ENCODE peak calls at places on chromosomes 6 and 20, in four cellular contexts. H, R, Q and O are unnamed samples.

GRCh38 chr20:63126876-63127699 is 88.8 kb downstream of the YTHDF1 start:
- DNase-seq in R (no peak), H (no peak), Q (no peak), O (no peak)

GRCh38 chr6:85676086-85676729 is 33.5 kb upstream of the SYNCRIP start:
- DNase-seq in Q (peak; percentile 18), R (no peak), H (no peak), O (no peak)

GRCh38 chr6:118982256-118982911 is 47.4 kb upstream of the MCM9 start:
- DNase-seq in R (peak; percentile 97), H (no peak), Q (no peak), O (no peak)

GRCh38 chr20:32466739-32467505 is 108.8 kb downstream of the ASXL1 start:
- DNase-seq in H (no peak), R (no peak), Q (no peak), O (no peak)

GRCh38 chr6:137415127-137415833 is 78.9 kb downstream of the OLIG3 start:
- DNase-seq in H (peak; percentile 75), Q (peak; percentile 66), R (peak; percentile 47), O (no peak)

GRCh38 chr6:16487953-16488674 is 249.7 kb downstream of the GMPR start:
- DNase-seq in R (no peak), H (no peak), Q (no peak), O (no peak)

GRCh38 chr6:150452642-150453243 is 83.9 kb downstream of the IYD start:
- DNase-seq in H (peak; percentile 13), Q (no peak), R (no peak), O (no peak)

GRCh38 chr20:31934968-31935764 is 16.7 kb downstream of the PDRG1 start:
- DNase-seq in H (no peak), Q (no peak), R (peak; percentile 54), O (no peak)

GRCh38 chr6:3230275-3231212 is 3.1 kb upstream of the TUBB2B start:
- DNase-seq in R (peak; percentile 84), H (peak; percentile 72), Q (peak; percentile 72), O (peak; percentile 63)

GRCh38 chr20:6612615-6612917 is 154.9 kb upstream of the BMP2 start:
- DNase-seq in H (no peak), Q (no peak), R (no peak), O (no peak)

GRCh38 chr6:52389264-52389625 is 27.3 kb downstream of the PAQR8 start:
- DNase-seq in R (no peak), H (peak; percentile 5), Q (no peak), O (no peak)

GRCh38 chr20:18638768-18639167 is 50.9 kb downstream of the DTD1 start:
- DNase-seq in H (no peak), Q (no peak), R (no peak), O (no peak)